ENCODE peak calls at places on chromosomes 5 and 9, in seven cellular contexts. One of them, this sample, is unnamed.

GRCh38 chr5:149583394-149583793 is 2.1 kb downstream of the ARHGEF37 start:
- ATAC-seq in activated CD4-positive, CD25-positive, alpha-beta regulatory T cell treated with anti-CD3 and anti-CD28 coated beads, Interleukin-2, amount 50 U/mL, for 24 hours: no peak
- ATAC-seq in activated CD8-positive, alpha-beta T cell treated with anti-CD3 and anti-CD28 coated beads for 36 hours: no peak
- ATAC-seq in heart right ventricle: peak; percentile 26
- ATAC-seq in naive thymus-derived CD8-positive, alpha-beta T cell: no peak
- ATAC-seq in mucosa of descending colon: peak; percentile 55
- ATAC-seq in stimulated activated naive CD8-positive, alpha-beta T cell treated with anti-CD3 and anti-CD28 coated beads, Interleukin-15, amount 100 ng/mL, for 72 hours: no peak
- ATAC-seq in this sample: no peak

GRCh38 chr5:140181002-140181483 is 6.1 kb downstream of the CYSTM1 start:
- ATAC-seq in activated CD4-positive, CD25-positive, alpha-beta regulatory T cell treated with anti-CD3 and anti-CD28 coated beads, Interleukin-2, amount 50 U/mL, for 24 hours: no peak
- ATAC-seq in heart right ventricle: no peak
- ATAC-seq in activated CD8-positive, alpha-beta T cell treated with anti-CD3 and anti-CD28 coated beads for 36 hours: no peak
- ATAC-seq in stimulated activated naive CD8-positive, alpha-beta T cell treated with anti-CD3 and anti-CD28 coated beads, Interleukin-15, amount 100 ng/mL, for 72 hours: no peak
- ATAC-seq in naive thymus-derived CD8-positive, alpha-beta T cell: no peak
- ATAC-seq in mucosa of descending colon: peak; percentile 81
- ATAC-seq in this sample: no peak

GRCh38 chr5:151612689-151613427 is 21.7 kb upstream of the FAT2 start:
- ATAC-seq in activated CD8-positive, alpha-beta T cell treated with anti-CD3 and anti-CD28 coated beads for 36 hours: peak; percentile 85
- ATAC-seq in mucosa of descending colon: peak; percentile 48
- ATAC-seq in activated CD4-positive, CD25-positive, alpha-beta regulatory T cell treated with anti-CD3 and anti-CD28 coated beads, Interleukin-2, amount 50 U/mL, for 24 hours: peak; percentile 87
- ATAC-seq in naive thymus-derived CD8-positive, alpha-beta T cell: peak; percentile 94
- ATAC-seq in heart right ventricle: no peak
- ATAC-seq in stimulated activated naive CD8-positive, alpha-beta T cell treated with anti-CD3 and anti-CD28 coated beads, Interleukin-15, amount 100 ng/mL, for 72 hours: peak; percentile 86
- ATAC-seq in this sample: no peak

GRCh38 chr5:9409413-9410089 is 136.3 kb downstream of the SEMA5A start:
- ATAC-seq in mucosa of descending colon: no peak
- ATAC-seq in heart right ventricle: no peak
- ATAC-seq in naive thymus-derived CD8-positive, alpha-beta T cell: no peak
- ATAC-seq in activated CD8-positive, alpha-beta T cell treated with anti-CD3 and anti-CD28 coated beads for 36 hours: no peak
- ATAC-seq in activated CD4-positive, CD25-positive, alpha-beta regulatory T cell treated with anti-CD3 and anti-CD28 coated beads, Interleukin-2, amount 50 U/mL, for 24 hours: no peak
- ATAC-seq in stimulated activated naive CD8-positive, alpha-beta T cell treated with anti-CD3 and anti-CD28 coated beads, Interleukin-15, amount 100 ng/mL, for 72 hours: no peak
- ATAC-seq in this sample: no peak

GRCh38 chr9:38068616-38068865 is 486 bp downstream of the SHB start:
- ATAC-seq in stimulated activated naive CD8-positive, alpha-beta T cell treated with anti-CD3 and anti-CD28 coated beads, Interleukin-15, amount 100 ng/mL, for 72 hours: peak; percentile 51
- ATAC-seq in naive thymus-derived CD8-positive, alpha-beta T cell: peak; percentile 60
- ATAC-seq in mucosa of descending colon: peak; percentile 14
- ATAC-seq in activated CD8-positive, alpha-beta T cell treated with anti-CD3 and anti-CD28 coated beads for 36 hours: peak; percentile 37
- ATAC-seq in activated CD4-positive, CD25-positive, alpha-beta regulatory T cell treated with anti-CD3 and anti-CD28 coated beads, Interleukin-2, amount 50 U/mL, for 24 hours: peak; percentile 37
- ATAC-seq in heart right ventricle: peak; percentile 17
- ATAC-seq in this sample: peak; percentile 39

GRCh38 chr9:130872511-130872910 is 24.1 kb downstream of the QRFP start:
- ATAC-seq in heart right ventricle: no peak
- ATAC-seq in activated CD4-positive, CD25-positive, alpha-beta regulatory T cell treated with anti-CD3 and anti-CD28 coated beads, Interleukin-2, amount 50 U/mL, for 24 hours: no peak
- ATAC-seq in stimulated activated naive CD8-positive, alpha-beta T cell treated with anti-CD3 and anti-CD28 coated beads, Interleukin-15, amount 100 ng/mL, for 72 hours: no peak
- ATAC-seq in activated CD8-positive, alpha-beta T cell treated with anti-CD3 and anti-CD28 coated beads for 36 hours: no peak
- ATAC-seq in naive thymus-derived CD8-positive, alpha-beta T cell: no peak
- ATAC-seq in mucosa of descending colon: peak; percentile 35
- ATAC-seq in this sample: no peak

GRCh38 chr5:157088342-157088990 is 20.4 kb downstream of the HAVCR2 start:
- ATAC-seq in mucosa of descending colon: peak; percentile 19
- ATAC-seq in activated CD4-positive, CD25-positive, alpha-beta regulatory T cell treated with anti-CD3 and anti-CD28 coated beads, Interleukin-2, amount 50 U/mL, for 24 hours: no peak
- ATAC-seq in activated CD8-positive, alpha-beta T cell treated with anti-CD3 and anti-CD28 coated beads for 36 hours: no peak
- ATAC-seq in heart right ventricle: no peak
- ATAC-seq in stimulated activated naive CD8-positive, alpha-beta T cell treated with anti-CD3 and anti-CD28 coated beads, Interleukin-15, amount 100 ng/mL, for 72 hours: no peak
- ATAC-seq in naive thymus-derived CD8-positive, alpha-beta T cell: no peak
- ATAC-seq in this sample: no peak

GRCh38 chr9:82031538-82032280 is 43.1 kb downstream of the SPATA31D1 start:
- ATAC-seq in mucosa of descending colon: peak; percentile 16
- ATAC-seq in heart right ventricle: peak; percentile 70
- ATAC-seq in activated CD8-positive, alpha-beta T cell treated with anti-CD3 and anti-CD28 coated beads for 36 hours: no peak
- ATAC-seq in stimulated activated naive CD8-positive, alpha-beta T cell treated with anti-CD3 and anti-CD28 coated beads, Interleukin-15, amount 100 ng/mL, for 72 hours: no peak
- ATAC-seq in activated CD4-positive, CD25-positive, alpha-beta regulatory T cell treated with anti-CD3 and anti-CD28 coated beads, Interleukin-2, amount 50 U/mL, for 24 hours: no peak
- ATAC-seq in naive thymus-derived CD8-positive, alpha-beta T cell: no peak
- ATAC-seq in this sample: peak; percentile 82

GRCh38 chr9:35616681-35617459 is 1.3 kb downstream of the CD72 start:
- ATAC-seq in activated CD4-positive, CD25-positive, alpha-beta regulatory T cell treated with anti-CD3 and anti-CD28 coated beads, Interleukin-2, amount 50 U/mL, for 24 hours: peak; percentile 58
- ATAC-seq in stimulated activated naive CD8-positive, alpha-beta T cell treated with anti-CD3 and anti-CD28 coated beads, Interleukin-15, amount 100 ng/mL, for 72 hours: peak; percentile 73
- ATAC-seq in heart right ventricle: peak; percentile 69
- ATAC-seq in naive thymus-derived CD8-positive, alpha-beta T cell: peak; percentile 74
- ATAC-seq in activated CD8-positive, alpha-beta T cell treated with anti-CD3 and anti-CD28 coated beads for 36 hours: peak; percentile 45
- ATAC-seq in mucosa of descending colon: peak; percentile 71
- ATAC-seq in this sample: peak; percentile 83

GRCh38 chr5:76590027-76590426 is 33.2 kb downstream of the F2RL2 start:
- ATAC-seq in naive thymus-derived CD8-positive, alpha-beta T cell: no peak
- ATAC-seq in mucosa of descending colon: no peak
- ATAC-seq in activated CD4-positive, CD25-positive, alpha-beta regulatory T cell treated with anti-CD3 and anti-CD28 coated beads, Interleukin-2, amount 50 U/mL, for 24 hours: peak; percentile 76
- ATAC-seq in heart right ventricle: no peak
- ATAC-seq in activated CD8-positive, alpha-beta T cell treated with anti-CD3 and anti-CD28 coated beads for 36 hours: peak; percentile 42
- ATAC-seq in stimulated activated naive CD8-positive, alpha-beta T cell treated with anti-CD3 and anti-CD28 coated beads, Interleukin-15, amount 100 ng/mL, for 72 hours: peak; percentile 49
- ATAC-seq in this sample: no peak

GRCh38 chr9:137318976-137319375 is 16.9 kb upstream of the NRARP start:
- ATAC-seq in mucosa of descending colon: no peak
- ATAC-seq in stimulated activated naive CD8-positive, alpha-beta T cell treated with anti-CD3 and anti-CD28 coated beads, Interleukin-15, amount 100 ng/mL, for 72 hours: no peak
- ATAC-seq in activated CD4-positive, CD25-positive, alpha-beta regulatory T cell treated with anti-CD3 and anti-CD28 coated beads, Interleukin-2, amount 50 U/mL, for 24 hours: no peak
- ATAC-seq in activated CD8-positive, alpha-beta T cell treated with anti-CD3 and anti-CD28 coated beads for 36 hours: no peak
- ATAC-seq in naive thymus-derived CD8-positive, alpha-beta T cell: no peak
- ATAC-seq in heart right ventricle: peak; percentile 81
- ATAC-seq in this sample: peak; percentile 54

GRCh38 chr5:149581931-149582768 is 852 bp downstream of the ARHGEF37 start:
- ATAC-seq in mucosa of descending colon: peak; percentile 72
- ATAC-seq in activated CD4-positive, CD25-positive, alpha-beta regulatory T cell treated with anti-CD3 and anti-CD28 coated beads, Interleukin-2, amount 50 U/mL, for 24 hours: no peak
- ATAC-seq in stimulated activated naive CD8-positive, alpha-beta T cell treated with anti-CD3 and anti-CD28 coated beads, Interleukin-15, amount 100 ng/mL, for 72 hours: no peak
- ATAC-seq in activated CD8-positive, alpha-beta T cell treated with anti-CD3 and anti-CD28 coated beads for 36 hours: no peak
- ATAC-seq in naive thymus-derived CD8-positive, alpha-beta T cell: no peak
- ATAC-seq in heart right ventricle: peak; percentile 34
- ATAC-seq in this sample: no peak

GRCh38 chr9:95049761-95050160 is 267.7 kb downstream of the FANCC start:
- ATAC-seq in mucosa of descending colon: no peak
- ATAC-seq in activated CD8-positive, alpha-beta T cell treated with anti-CD3 and anti-CD28 coated beads for 36 hours: no peak
- ATAC-seq in naive thymus-derived CD8-positive, alpha-beta T cell: no peak
- ATAC-seq in heart right ventricle: no peak
- ATAC-seq in activated CD4-positive, CD25-positive, alpha-beta regulatory T cell treated with anti-CD3 and anti-CD28 coated beads, Interleukin-2, amount 50 U/mL, for 24 hours: no peak
- ATAC-seq in stimulated activated naive CD8-positive, alpha-beta T cell treated with anti-CD3 and anti-CD28 coated beads, Interleukin-15, amount 100 ng/mL, for 72 hours: no peak
- ATAC-seq in this sample: no peak

GRCh38 chr9:99085949-99086948 is 18.7 kb upstream of the TGFBR1 start:
- ATAC-seq in stimulated activated naive CD8-positive, alpha-beta T cell treated with anti-CD3 and anti-CD28 coated beads, Interleukin-15, amount 100 ng/mL, for 72 hours: no peak
- ATAC-seq in naive thymus-derived CD8-positive, alpha-beta T cell: no peak
- ATAC-seq in mucosa of descending colon: peak; percentile 43
- ATAC-seq in activated CD8-positive, alpha-beta T cell treated with anti-CD3 and anti-CD28 coated beads for 36 hours: no peak
- ATAC-seq in heart right ventricle: peak; percentile 64
- ATAC-seq in activated CD4-positive, CD25-positive, alpha-beta regulatory T cell treated with anti-CD3 and anti-CD28 coated beads, Interleukin-2, amount 50 U/mL, for 24 hours: no peak
- ATAC-seq in this sample: peak; percentile 93

GRCh38 chr9:22649384-22649783 is 202.8 kb downstream of the DMRTA1 start:
- ATAC-seq in activated CD8-positive, alpha-beta T cell treated with anti-CD3 and anti-CD28 coated beads for 36 hours: no peak
- ATAC-seq in activated CD4-positive, CD25-positive, alpha-beta regulatory T cell treated with anti-CD3 and anti-CD28 coated beads, Interleukin-2, amount 50 U/mL, for 24 hours: no peak
- ATAC-seq in naive thymus-derived CD8-positive, alpha-beta T cell: no peak
- ATAC-seq in heart right ventricle: no peak
- ATAC-seq in stimulated activated naive CD8-positive, alpha-beta T cell treated with anti-CD3 and anti-CD28 coated beads, Interleukin-15, amount 100 ng/mL, for 72 hours: no peak
- ATAC-seq in mucosa of descending colon: no peak
- ATAC-seq in this sample: peak; percentile 81

GRCh38 chr5:141810702-141811101 is 67.5 kb downstream of the PCDH1 start:
- ATAC-seq in stimulated activated naive CD8-positive, alpha-beta T cell treated with anti-CD3 and anti-CD28 coated beads, Interleukin-15, amount 100 ng/mL, for 72 hours: no peak
- ATAC-seq in heart right ventricle: no peak
- ATAC-seq in naive thymus-derived CD8-positive, alpha-beta T cell: no peak
- ATAC-seq in activated CD8-positive, alpha-beta T cell treated with anti-CD3 and anti-CD28 coated beads for 36 hours: no peak
- ATAC-seq in mucosa of descending colon: no peak
- ATAC-seq in activated CD4-positive, CD25-positive, alpha-beta regulatory T cell treated with anti-CD3 and anti-CD28 coated beads, Interleukin-2, amount 50 U/mL, for 24 hours: no peak
- ATAC-seq in this sample: no peak

GRCh38 chr5:123120197-123120596 is 31.2 kb downstream of the PRDM6 start:
- ATAC-seq in heart right ventricle: no peak
- ATAC-seq in naive thymus-derived CD8-positive, alpha-beta T cell: no peak
- ATAC-seq in activated CD8-positive, alpha-beta T cell treated with anti-CD3 and anti-CD28 coated beads for 36 hours: no peak
- ATAC-seq in mucosa of descending colon: no peak
- ATAC-seq in activated CD4-positive, CD25-positive, alpha-beta regulatory T cell treated with anti-CD3 and anti-CD28 coated beads, Interleukin-2, amount 50 U/mL, for 24 hours: no peak
- ATAC-seq in stimulated activated naive CD8-positive, alpha-beta T cell treated with anti-CD3 and anti-CD28 coated beads, Interleukin-15, amount 100 ng/mL, for 72 hours: no peak
- ATAC-seq in this sample: no peak

GRCh38 chr5:170232786-170233185 is at the start of gene C5orf58:
- ATAC-seq in stimulated activated naive CD8-positive, alpha-beta T cell treated with anti-CD3 and anti-CD28 coated beads, Interleukin-15, amount 100 ng/mL, for 72 hours: no peak
- ATAC-seq in activated CD8-positive, alpha-beta T cell treated with anti-CD3 and anti-CD28 coated beads for 36 hours: no peak
- ATAC-seq in mucosa of descending colon: no peak
- ATAC-seq in heart right ventricle: no peak
- ATAC-seq in activated CD4-positive, CD25-positive, alpha-beta regulatory T cell treated with anti-CD3 and anti-CD28 coated beads, Interleukin-2, amount 50 U/mL, for 24 hours: no peak
- ATAC-seq in naive thymus-derived CD8-positive, alpha-beta T cell: no peak
- ATAC-seq in this sample: no peak

GRCh38 chr5:68271124-68271523 is 55.6 kb downstream of the PIK3R1 start:
- ATAC-seq in stimulated activated naive CD8-positive, alpha-beta T cell treated with anti-CD3 and anti-CD28 coated beads, Interleukin-15, amount 100 ng/mL, for 72 hours: no peak
- ATAC-seq in activated CD4-positive, CD25-positive, alpha-beta regulatory T cell treated with anti-CD3 and anti-CD28 coated beads, Interleukin-2, amount 50 U/mL, for 24 hours: no peak
- ATAC-seq in mucosa of descending colon: no peak
- ATAC-seq in naive thymus-derived CD8-positive, alpha-beta T cell: no peak
- ATAC-seq in activated CD8-positive, alpha-beta T cell treated with anti-CD3 and anti-CD28 coated beads for 36 hours: no peak
- ATAC-seq in heart right ventricle: no peak
- ATAC-seq in this sample: no peak

GRCh38 chr5:143557992-143558506 is 154.6 kb upstream of the NR3C1 start:
- ATAC-seq in activated CD8-positive, alpha-beta T cell treated with anti-CD3 and anti-CD28 coated beads for 36 hours: peak; percentile 27
- ATAC-seq in heart right ventricle: no peak
- ATAC-seq in activated CD4-positive, CD25-positive, alpha-beta regulatory T cell treated with anti-CD3 and anti-CD28 coated beads, Interleukin-2, amount 50 U/mL, for 24 hours: peak; percentile 34
- ATAC-seq in naive thymus-derived CD8-positive, alpha-beta T cell: no peak
- ATAC-seq in mucosa of descending colon: no peak
- ATAC-seq in stimulated activated naive CD8-positive, alpha-beta T cell treated with anti-CD3 and anti-CD28 coated beads, Interleukin-15, amount 100 ng/mL, for 72 hours: no peak
- ATAC-seq in this sample: no peak

GRCh38 chr9:93549636-93550035 is 26.7 kb upstream of the PHF2 start:
- ATAC-seq in naive thymus-derived CD8-positive, alpha-beta T cell: no peak
- ATAC-seq in mucosa of descending colon: peak; percentile 98
- ATAC-seq in activated CD4-positive, CD25-positive, alpha-beta regulatory T cell treated with anti-CD3 and anti-CD28 coated beads, Interleukin-2, amount 50 U/mL, for 24 hours: no peak
- ATAC-seq in activated CD8-positive, alpha-beta T cell treated with anti-CD3 and anti-CD28 coated beads for 36 hours: no peak
- ATAC-seq in heart right ventricle: no peak
- ATAC-seq in stimulated activated naive CD8-positive, alpha-beta T cell treated with anti-CD3 and anti-CD28 coated beads, Interleukin-15, amount 100 ng/mL, for 72 hours: no peak
- ATAC-seq in this sample: no peak

GRCh38 chr5:98349251-98349989 is 424.0 kb upstream of the RGMB start:
- ATAC-seq in heart right ventricle: no peak
- ATAC-seq in activated CD8-positive, alpha-beta T cell treated with anti-CD3 and anti-CD28 coated beads for 36 hours: no peak
- ATAC-seq in activated CD4-positive, CD25-positive, alpha-beta regulatory T cell treated with anti-CD3 and anti-CD28 coated beads, Interleukin-2, amount 50 U/mL, for 24 hours: no peak
- ATAC-seq in naive thymus-derived CD8-positive, alpha-beta T cell: no peak
- ATAC-seq in mucosa of descending colon: no peak
- ATAC-seq in stimulated activated naive CD8-positive, alpha-beta T cell treated with anti-CD3 and anti-CD28 coated beads, Interleukin-15, amount 100 ng/mL, for 72 hours: no peak
- ATAC-seq in this sample: no peak

GRCh38 chr5:109990723-109991359 is 301.1 kb downstream of the MAN2A1 start:
- ATAC-seq in mucosa of descending colon: no peak
- ATAC-seq in heart right ventricle: no peak
- ATAC-seq in activated CD4-positive, CD25-positive, alpha-beta regulatory T cell treated with anti-CD3 and anti-CD28 coated beads, Interleukin-2, amount 50 U/mL, for 24 hours: no peak
- ATAC-seq in stimulated activated naive CD8-positive, alpha-beta T cell treated with anti-CD3 and anti-CD28 coated beads, Interleukin-15, amount 100 ng/mL, for 72 hours: no peak
- ATAC-seq in activated CD8-positive, alpha-beta T cell treated with anti-CD3 and anti-CD28 coated beads for 36 hours: no peak
- ATAC-seq in naive thymus-derived CD8-positive, alpha-beta T cell: no peak
- ATAC-seq in this sample: no peak

GRCh38 chr5:172899436-172899835 is 59.8 kb upstream of the RPL26L1 start:
- ATAC-seq in heart right ventricle: no peak
- ATAC-seq in activated CD4-positive, CD25-positive, alpha-beta regulatory T cell treated with anti-CD3 and anti-CD28 coated beads, Interleukin-2, amount 50 U/mL, for 24 hours: no peak
- ATAC-seq in stimulated activated naive CD8-positive, alpha-beta T cell treated with anti-CD3 and anti-CD28 coated beads, Interleukin-15, amount 100 ng/mL, for 72 hours: no peak
- ATAC-seq in activated CD8-positive, alpha-beta T cell treated with anti-CD3 and anti-CD28 coated beads for 36 hours: no peak
- ATAC-seq in mucosa of descending colon: no peak
- ATAC-seq in naive thymus-derived CD8-positive, alpha-beta T cell: no peak
- ATAC-seq in this sample: no peak

GRCh38 chr9:109274768-109275596 is 45.9 kb downstream of the EPB41L4B start:
- ATAC-seq in naive thymus-derived CD8-positive, alpha-beta T cell: no peak
- ATAC-seq in heart right ventricle: no peak
- ATAC-seq in activated CD8-positive, alpha-beta T cell treated with anti-CD3 and anti-CD28 coated beads for 36 hours: no peak
- ATAC-seq in activated CD4-positive, CD25-positive, alpha-beta regulatory T cell treated with anti-CD3 and anti-CD28 coated beads, Interleukin-2, amount 50 U/mL, for 24 hours: no peak
- ATAC-seq in stimulated activated naive CD8-positive, alpha-beta T cell treated with anti-CD3 and anti-CD28 coated beads, Interleukin-15, amount 100 ng/mL, for 72 hours: no peak
- ATAC-seq in mucosa of descending colon: peak; percentile 91
- ATAC-seq in this sample: no peak